ENCODE peak calls at places on chromosomes 7 and 10, in seven cellular contexts. L is breast epithelium, T is endothelial cell of umbilical vein, W is dorsolateral prefrontal cortex, H is suprapubic skin, P is left ventricle myocardium inferior, M is fibroblast of lung. G is an unnamed sample.
A peak's percentile ranks its signal among the peaks of the same experiment; 100 is the strongest.

GRCh38 chr7:105806592-105807266 is 69.7 kb downstream of the ATXN7L1 start:
- DNase-seq in W (peak; percentile 65), T (peak; percentile 64), M (peak; percentile 58), H (no peak), P (no peak), L (no peak), G (no peak)

GRCh38 chr7:54541941-54542618 is at the start of gene VSTM2A:
- DNase-seq in T (peak; percentile 1), L (no peak), P (no peak), H (no peak), W (peak; percentile 46), M (no peak), G (no peak)

GRCh38 chr7:156445997-156446761 is 194.4 kb upstream of the RNF32 start:
- DNase-seq in W (no peak), T (no peak), H (no peak), M (no peak), L (no peak), P (no peak), G (no peak)

GRCh38 chr7:139842414-139843210 is 13.5 kb downstream of the TBXAS1 start:
- DNase-seq in P (no peak), M (peak; percentile 82), H (no peak), W (no peak), T (peak; percentile 16), L (no peak), G (no peak)

GRCh38 chr10:7084255-7085005 is 326.4 kb downstream of the SFMBT2 start:
- DNase-seq in P (no peak), H (no peak), M (peak; percentile 81), W (no peak), T (no peak), L (no peak), G (no peak)

GRCh38 chr7:157475601-157476000 is 138.8 kb downstream of the DNAJB6 start:
- DNase-seq in W (no peak), H (peak; percentile 48), M (no peak), P (no peak), T (no peak), L (no peak), G (no peak)

GRCh38 chr10:59880976-59881510 is 25.3 kb downstream of the CCDC6 start:
- DNase-seq in W (no peak), M (no peak), L (no peak), H (no peak), P (no peak), T (no peak), G (no peak)

GRCh38 chr10:67665491-67665890 is 30.5 kb downstream of the CTNNA3 start:
- DNase-seq in H (no peak), P (no peak), M (no peak), T (no peak), L (no peak), W (no peak), G (no peak)

GRCh38 chr7:113247198-113247597 is 128.8 kb upstream of the SMIM30 start:
- DNase-seq in H (no peak), L (no peak), M (no peak), P (no peak), T (no peak), W (no peak), G (no peak)

GRCh38 chr10:117165557-117166419 is 27.7 kb upstream of the VAX1 start:
- DNase-seq in P (no peak), L (no peak), T (peak; percentile 51), H (no peak), W (no peak), M (peak; percentile 30), G (peak; percentile 79)

GRCh38 chr7:100582650-100583049 is 3.3 kb downstream of the LRCH4 start:
- DNase-seq in H (no peak), T (no peak), M (no peak), W (no peak), P (no peak), L (no peak), G (no peak)
- H3K27ac ChIP-seq in H (peak overlapping the region; percentile 96), T (peak overlapping the region; percentile 61), M (peak overlapping the region; percentile 83), W (no peak overlapping the region), P (peak overlapping the region; percentile 98), L (peak overlapping the region; percentile 98), G (peak overlapping the region; percentile 99)

GRCh38 chr10:47438857-47439474 is 44.9 kb downstream of the ANXA8 start:
- DNase-seq in L (peak; percentile 57), T (peak; percentile 45), H (peak; percentile 67), M (peak; percentile 70), W (no peak), P (no peak), G (peak; percentile 69)
- TF ChIP-seq CTCF in L (peak; percentile 46), T (peak; percentile 19), H (peak; percentile 25), M (peak; percentile 79), W (no peak), P (peak; percentile 59), G (peak; percentile 26)

DNA sequence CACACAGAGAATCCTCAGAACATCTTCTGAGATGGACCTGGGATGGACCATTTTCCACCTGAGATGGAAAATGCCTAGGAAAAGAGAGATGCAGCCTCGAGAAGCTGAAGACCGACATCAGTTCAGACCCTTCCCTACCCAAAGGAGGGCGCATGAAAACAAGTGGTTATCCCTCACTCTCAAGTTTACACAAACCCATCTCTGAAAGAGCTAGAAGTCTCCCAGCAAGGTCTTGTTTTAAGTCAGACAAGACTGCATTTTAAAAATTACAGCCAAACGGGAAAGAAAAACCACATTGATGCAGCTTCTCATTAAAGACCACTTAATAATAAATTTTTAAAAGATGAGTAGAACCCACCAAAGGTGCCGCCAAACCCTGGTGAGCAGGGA is 1.3 kb downstream of the RAPGEF5 start:
- DNase-seq in H (no peak), W (no peak), T (no peak), P (no peak), M (no peak), L (no peak), G (no peak)
- H3K27ac ChIP-seq in H (no peak overlapping the region), W (peak overlapping the region; percentile 21), T (no peak overlapping the region), P (peak overlapping the region; percentile 23), M (no peak overlapping the region), L (no peak overlapping the region), G (no peak overlapping the region)

GRCh38 chr10:101444058-101444457 is 90.1 kb downstream of the BTRC start:
- DNase-seq in P (no peak), T (peak; percentile 32), W (no peak), M (peak; percentile 21), L (no peak), H (no peak), G (no peak)
- TF ChIP-seq CTCF in P (peak; percentile 19), T (no peak), W (no peak), M (peak; percentile 40), L (no peak), H (no peak), G (no peak)

DNA sequence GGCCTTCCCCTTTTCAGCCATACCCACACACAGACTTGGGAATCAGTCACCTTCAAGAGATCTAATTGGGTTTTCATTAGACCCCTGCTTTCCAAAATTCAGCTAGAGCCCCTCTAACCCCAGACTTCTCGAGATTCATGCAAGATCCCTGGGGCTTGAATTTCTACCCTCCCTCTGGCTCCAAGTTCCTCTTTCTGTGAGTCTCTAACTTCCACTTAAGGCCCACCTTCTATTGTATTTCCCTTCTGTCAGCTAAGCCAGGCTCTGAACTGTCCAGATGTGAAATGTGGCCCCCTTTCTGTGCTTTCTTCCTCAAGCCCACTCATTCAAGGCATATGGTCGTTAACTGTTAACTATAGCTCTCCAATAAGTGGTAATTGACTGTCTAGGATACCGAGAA is 132.2 kb downstream of the ZNF365 start:
- DNase-seq in T (no peak), W (no peak), L (no peak), P (no peak), H (no peak), M (no peak), G (no peak)
- H3K27ac ChIP-seq in T (no peak overlapping the region), W (no peak overlapping the region), L (no peak overlapping the region), P (no peak overlapping the region), H (no peak overlapping the region), M (no peak overlapping the region), G (no peak overlapping the region)

DNA sequence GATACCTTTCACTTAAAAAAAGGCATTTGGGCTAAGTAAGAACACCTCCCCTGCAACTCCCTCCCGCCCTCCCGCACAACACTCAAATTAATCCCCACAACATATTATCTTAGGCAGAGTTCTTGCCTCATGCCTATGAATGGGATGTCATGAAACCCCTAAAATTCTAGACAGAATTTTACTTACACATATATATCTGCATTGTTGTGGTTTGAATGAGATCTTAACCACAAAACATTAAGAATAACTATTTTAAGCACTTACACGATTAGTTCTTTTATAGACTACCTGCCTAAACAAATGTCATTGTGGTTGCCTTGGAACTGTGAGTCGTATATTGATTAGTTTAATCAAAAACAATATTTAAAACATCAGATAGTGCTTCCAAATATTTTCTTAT is 4.5 kb upstream of the ITGB1 start:
- DNase-seq in M (no peak), W (no peak), L (no peak), H (no peak), T (no peak), P (no peak), G (no peak)
- TF ChIP-seq CTCF in M (no peak), W (no peak), L (no peak), H (no peak), T (no peak), P (no peak), G (no peak)

DNA sequence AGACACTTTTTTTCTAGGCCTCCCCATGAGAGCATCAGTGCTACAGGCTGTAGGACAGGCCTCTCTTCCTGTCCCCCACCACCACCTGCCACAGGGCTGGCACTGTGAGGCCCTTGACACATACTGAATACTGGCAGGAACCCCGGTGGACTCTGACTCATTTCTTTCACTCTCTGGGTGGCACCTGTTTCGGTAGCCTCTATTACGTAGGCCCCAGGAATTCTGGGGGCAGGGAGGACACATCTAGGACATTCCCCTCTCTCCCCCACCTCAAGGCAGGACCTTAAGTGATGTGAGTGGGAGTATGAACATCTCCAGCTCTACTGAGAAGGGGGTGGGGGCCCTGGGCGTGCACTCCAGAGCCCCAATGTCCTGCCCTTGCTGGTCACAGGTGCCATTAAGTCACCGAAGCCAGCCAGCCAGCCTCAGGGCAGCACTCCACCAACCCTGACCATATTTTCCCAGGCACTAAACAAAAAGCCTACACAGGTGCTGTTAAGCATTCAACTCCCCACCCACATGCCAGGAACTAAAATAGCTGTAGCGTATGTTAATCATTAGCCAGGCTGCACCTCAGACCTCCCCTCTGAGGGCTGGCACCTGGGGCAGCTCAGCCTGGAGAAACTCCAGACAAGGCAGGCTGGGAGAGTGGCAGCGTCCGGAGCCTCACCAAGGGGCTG is 8.9 kb downstream of the ANXA11 start:
- DNase-seq in M (no peak), P (no peak), H (peak; percentile 77), L (no peak), T (peak; percentile 40), W (peak; percentile 69), G (peak; percentile 93)
- H3K27ac ChIP-seq in M (peak overlapping the region; percentile 26), P (peak overlapping the region; percentile 99), H (peak overlapping the region; percentile 69), L (peak overlapping the region; percentile 88), T (peak overlapping the region; percentile 13), W (peak overlapping the region; percentile 63), G (peak overlapping the region; percentile 99)

GRCh38 chr10:96560489-96560888 is 26.3 kb downstream of the TM9SF3 start:
- DNase-seq in H (no peak), M (no peak), P (no peak), T (no peak), W (no peak), L (no peak), G (no peak)

GRCh38 chr10:96560970-96561887 is 25.6 kb downstream of the TM9SF3 start:
- DNase-seq in W (no peak), M (peak; percentile 31), H (no peak), T (no peak), P (no peak), L (no peak), G (no peak)

DNA sequence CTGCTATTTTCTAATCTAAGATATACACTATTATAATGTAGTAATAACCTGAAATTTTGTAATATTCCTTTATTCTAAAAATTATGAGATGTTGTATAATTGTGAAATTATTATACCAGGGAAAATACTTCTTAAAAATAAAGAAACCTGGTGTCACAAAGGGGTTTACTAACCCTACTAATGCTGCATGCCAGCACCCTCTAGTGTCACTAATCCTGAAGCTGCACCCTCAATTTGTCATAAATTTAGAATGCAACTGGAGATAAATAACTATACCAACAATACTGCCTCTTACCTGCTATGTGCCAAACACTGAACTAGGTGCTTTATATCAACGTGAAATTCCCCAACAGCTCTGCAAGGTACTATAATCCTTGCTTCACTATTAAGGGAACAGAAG is 30.8 kb downstream of the TM9SF3 start:
- DNase-seq in L (no peak), T (peak; percentile 24), P (no peak), M (peak; percentile 19), W (peak; percentile 18), H (no peak), G (no peak)
- TF ChIP-seq CTCF in L (peak; percentile 13), T (peak; percentile 10), P (peak; percentile 63), M (peak; percentile 37), W (peak; percentile 15), H (peak; percentile 19), G (no peak)